ENCODE peak calls at places on chromosomes 12 and 14, in six cellular contexts. M, R, Y, W, Q and T are unnamed samples.

GRCh38 chr14:99080306-99080705 is 191.7 kb downstream of the BCL11B start:
- DNase-seq in M (no peak), W (no peak), Q (no peak), R (no peak), Y (no peak), T (no peak)

GRCh38 chr14:72045271-72045670 is 113.0 kb downstream of the RGS6 start:
- DNase-seq in R (no peak), W (no peak), Y (no peak), Q (no peak), M (no peak), T (no peak)

GRCh38 chr14:90546767-90547166 is 149.9 kb downstream of the CALM1 start:
- DNase-seq in M (no peak), W (no peak), Y (no peak), Q (no peak), R (no peak), T (no peak)

GRCh38 chr12:64059685-64060084 is 162.4 kb downstream of the KICS2 start:
- DNase-seq in R (no peak), Q (peak; percentile 58), M (no peak), Y (no peak), W (no peak), T (no peak)

GRCh38 chr14:98022541-98023520 is 1225.6 kb downstream of the VRK1 start:
- DNase-seq in Q (no peak), M (no peak), Y (no peak), W (no peak), R (no peak), T (no peak)

GRCh38 chr14:104477804-104478375 is 101.7 kb upstream of the C14orf180 start:
- DNase-seq in Q (no peak), W (no peak), R (no peak), M (no peak), Y (no peak), T (no peak)

GRCh38 chr14:23564181-23564812 is 3.3 kb downstream of the AP1G2 start:
- DNase-seq in W (no peak), M (no peak), Q (no peak), R (no peak), Y (no peak), T (no peak)

GRCh38 chr14:66076166-66076565 is 410.0 kb upstream of the CCDC196 start:
- DNase-seq in W (no peak), Y (no peak), R (no peak), M (no peak), Q (no peak), T (no peak)

GRCh38 chr14:24258548-24259265 is 4.3 kb downstream of the TGM1 start:
- DNase-seq in Y (no peak), R (no peak), W (no peak), Q (no peak), M (no peak), T (no peak)

GRCh38 chr12:117180790-117181467 is 9.3 kb downstream of the FBXO21 start:
- DNase-seq in Q (no peak), R (no peak), W (no peak), Y (no peak), M (no peak), T (no peak)
- TF ChIP-seq CTCF in Q (no peak), R (no peak), W (no peak), Y (no peak), M (no peak), T (no peak)

GRCh38 chr14:101843038-101843437 is 81.5 kb downstream of the PPP2R5C start:
- DNase-seq in M (no peak), W (no peak), R (no peak), Y (no peak), Q (no peak), T (no peak)

GRCh38 chr14:101845496-101845895 is 84.0 kb downstream of the PPP2R5C start:
- DNase-seq in Y (no peak), R (no peak), M (no peak), Q (no peak), W (no peak), T (no peak)

GRCh38 chr14:101844752-101845151 is 83.2 kb downstream of the PPP2R5C start:
- DNase-seq in M (no peak), Q (no peak), Y (no peak), W (no peak), R (no peak), T (no peak)

GRCh38 chr14:101844219-101844618 is 82.7 kb downstream of the PPP2R5C start:
- DNase-seq in Q (no peak), W (no peak), Y (no peak), M (no peak), R (no peak), T (no peak)

GRCh38 chr14:101843665-101844064 is 82.2 kb downstream of the PPP2R5C start:
- DNase-seq in M (no peak), Y (no peak), R (no peak), W (no peak), Q (peak; percentile 21), T (no peak)
- TF ChIP-seq CTCF in M (peak; percentile 64), Y (no peak), R (peak; percentile 43), W (peak; percentile 41), Q (peak; percentile 47), T (peak; percentile 38)

GRCh38 chr12:11228268-11228879 is 41.1 kb downstream of the PRB3 start:
- DNase-seq in Q (peak; percentile 31), R (no peak), Y (peak; percentile 29), W (no peak), M (no peak), T (peak; percentile 53)
- TF ChIP-seq CTCF in Q (peak; percentile 55), R (no peak), Y (peak; percentile 49), W (peak; percentile 72), M (peak; percentile 50), T (peak; percentile 92)

DNA sequence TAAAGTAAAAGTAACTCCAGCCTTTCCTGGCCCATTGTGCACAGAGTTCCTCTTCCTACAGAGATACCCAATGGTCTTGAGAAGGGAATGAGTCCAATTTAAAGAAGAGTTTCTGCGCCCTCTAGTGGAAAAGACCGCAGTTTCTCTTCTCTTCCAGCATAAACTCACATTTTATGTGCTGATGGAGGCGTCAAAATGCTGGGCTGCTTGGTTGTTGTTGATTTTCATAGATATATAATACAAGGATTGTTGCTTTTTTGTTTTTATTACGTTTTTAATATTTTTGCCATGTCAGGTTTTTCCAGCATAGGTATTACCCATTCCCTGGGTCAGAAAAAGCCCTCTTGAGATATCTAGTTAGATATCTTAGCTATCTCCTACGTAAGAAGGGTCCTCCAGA is 356.9 kb upstream of the STXBP6 start:
- DNase-seq in W (no peak), R (no peak), Q (peak; percentile 52), Y (peak; percentile 28), M (no peak), T (peak; percentile 36)
- TF ChIP-seq CTCF in W (no peak), R (no peak), Q (peak; percentile 53), Y (peak; percentile 33), M (peak; percentile 48), T (peak; percentile 71)